ENCODE peak calls at places on chromosomes 12 and 14, in eight cellular contexts. J is NCI-H1436; Z is stimulated activated CD4-positive, alpha-beta T cell treated with anti-CD3 and anti-CD28 coated beads, Interleukin-2, amount 100 ng/mL, for 48 hours; P is T-helper 1 cell; L is thoracic aorta; Q is MM.1S; O is fibroblast of mammary gland; T is psoas muscle. K is an unnamed sample.

GRCh38 chr12:116916714-116917114 is 6.0 kb downstream of the FBXW8 start:
- DNase-seq in Z (peak), L (no peak), J (no peak), P (peak), T (no peak), Q (peak), O (peak), K (no peak)

GRCh38 chr12:89906178-89906577 is 197.5 kb upstream of the ATP2B1 start:
- DNase-seq in L (no peak), P (no peak), Q (no peak), O (no peak), T (no peak), Z (no peak), J (no peak), K (no peak)

GRCh38 chr12:57619434-57620244 is 8.4 kb downstream of the ARHGEF25 start:
- DNase-seq in Q (no peak), T (peak), L (no peak), O (no peak), J (no peak), Z (no peak), P (peak), K (no peak)

GRCh38 chr12:12985817-12986408 is 14.2 kb downstream of the HEBP1 start:
- DNase-seq in Q (no peak), O (peak), L (no peak), Z (peak), J (no peak), T (no peak), P (no peak), K (no peak)

GRCh38 chr12:46494424-46494823 is 121.9 kb upstream of the SLC38A2 start:
- DNase-seq in L (no peak), Q (no peak), P (no peak), J (no peak), Z (no peak), T (no peak), O (peak), K (no peak)

GRCh38 chr12:40325349-40325960 is 100.7 kb downstream of the LRRK2 start:
- DNase-seq in Q (peak), Z (no peak), T (no peak), L (no peak), P (no peak), O (peak), J (no peak), K (no peak)

GRCh38 chr14:76771432-76771980 is 10.2 kb downstream of the VASH1 start:
- DNase-seq in J (no peak), O (no peak), P (no peak), Q (no peak), Z (no peak), L (no peak), T (no peak), K (no peak)

GRCh38 chr14:100203962-100204834 is 34.7 kb upstream of the YY1 start:
- DNase-seq in L (no peak), P (no peak), O (no peak), T (no peak), Q (no peak), J (no peak), Z (no peak), K (no peak)

GRCh38 chr12:1246637-1247036 is 255.6 kb downstream of the ERC1 start:
- DNase-seq in O (no peak), L (no peak), T (no peak), P (no peak), J (no peak), Q (no peak), Z (no peak), K (no peak)

GRCh38 chr14:60640859-60641721 is 8.2 kb downstream of the SIX1 start:
- DNase-seq in J (no peak), P (no peak), Z (no peak), L (no peak), T (peak), O (no peak), Q (no peak), K (no peak)

GRCh38 chr12:89453579-89453978 is 71.0 kb downstream of the GALNT4 start:
- DNase-seq in T (no peak), Z (no peak), P (no peak), Q (no peak), J (no peak), O (peak), L (no peak), K (no peak)

GRCh38 chr14:41641690-41642089 is 35.0 kb downstream of the LRFN5 start:
- DNase-seq in T (no peak), O (no peak), Q (no peak), J (no peak), L (no peak), P (no peak), Z (no peak), K (no peak)

GRCh38 chr12:30754383-30754749 is 385 bp downstream of the CAPRIN2 start:
- DNase-seq in Q (no peak), J (peak), Z (no peak), L (no peak), T (no peak), O (no peak), P (no peak), K (no peak)

GRCh38 chr12:132395908-132396305 is 66.5 kb upstream of the GALNT9 start:
- DNase-seq in Z (no peak), O (no peak), T (peak), J (no peak), L (no peak), P (no peak), Q (no peak), K (no peak)

GRCh38 chr14:103456167-103456835 is 66.3 kb downstream of the CKB start:
- DNase-seq in Q (no peak), L (no peak), O (no peak), Z (no peak), J (no peak), P (no peak), T (no peak), K (no peak)

K was measured in neural crest cell.